ENCODE peak calls at places on chromosomes 13 and 19, in eight cellular contexts. V, L, B, M, G, O, S and K are unnamed samples.

GRCh38 chr13:105627270-105627669 is 908.2 kb downstream of the EFNB2 start:
- DNase-seq in V (no peak), L (no peak), B (no peak), M (no peak), G (no peak), O (no peak), S (no peak), K (no peak)

GRCh38 chr19:10219678-10220077 is 11.5 kb downstream of the S1PR2 start:
- DNase-seq in V (peak), L (no peak), B (no peak), M (peak), G (no peak), O (peak), S (no peak), K (no peak)

GRCh38 chr13:79237981-79238380 is 168.1 kb downstream of the RBM26 start:
- DNase-seq in V (no peak), L (no peak), B (no peak), M (no peak), G (no peak), O (no peak), S (no peak), K (no peak)

GRCh38 chr19:18469245-18470107 is 31.5 kb upstream of the ISYNA1 start:
- DNase-seq in V (peak), L (no peak), B (peak), M (peak), G (peak), O (peak), S (peak), K (no peak)

GRCh38 chr13:98706446-98707110 is 45.9 kb downstream of the SLC15A1 start:
- DNase-seq in V (peak), L (no peak), B (no peak), M (peak), G (no peak), O (no peak), S (no peak), K (no peak)

GRCh38 chr19:17037966-17038500 is 11.4 kb upstream of the CPAMD8 start:
- DNase-seq in V (no peak), L (no peak), B (no peak), M (no peak), G (no peak), O (no peak), S (no peak), K (no peak)

GRCh38 chr19:531753-532571 is at the start of gene CDC34:
- DNase-seq in V (no peak), L (no peak), B (peak), M (no peak), G (no peak), O (no peak), S (no peak), K (no peak)

GRCh38 chr13:81480634-81481033 is 1139.7 kb upstream of the SPRY2 start:
- DNase-seq in V (no peak), L (no peak), B (no peak), M (no peak), G (no peak), O (no peak), S (no peak), K (no peak)

GRCh38 chr13:26584713-26585112 is 27.2 kb downstream of the WASF3 start:
- DNase-seq in V (no peak), L (peak), B (no peak), M (peak), G (no peak), O (no peak), S (no peak), K (peak)

GRCh38 chr13:41740479-41740878 is 220.4 kb downstream of the VWA8 start:
- DNase-seq in V (no peak), L (no peak), B (no peak), M (no peak), G (no peak), O (no peak), S (no peak), K (no peak)

GRCh38 chr13:72728290-72728605 is 525 bp downstream of the BORA start:
- DNase-seq in V (no peak), L (no peak), B (no peak), M (no peak), G (no peak), O (no peak), S (no peak), K (no peak)

GRCh38 chr13:26819067-26819466 is 58.5 kb upstream of the GPR12 start:
- DNase-seq in V (no peak), L (no peak), B (no peak), M (no peak), G (no peak), O (no peak), S (no peak), K (no peak)

GRCh38 chr19:41386442-41386841 is 10.1 kb downstream of the TMEM91 start:
- DNase-seq in V (no peak), L (no peak), B (no peak), M (no peak), G (no peak), O (no peak), S (no peak), K (no peak)

GRCh38 chr19:27972291-27973040 is 1240.5 kb downstream of the UQCRFS1 start:
- DNase-seq in V (no peak), L (peak), B (no peak), M (no peak), G (no peak), O (no peak), S (no peak), K (peak)

GRCh38 chr13:103431880-103432279 is 365.7 kb upstream of the SLC10A2 start:
- DNase-seq in V (no peak), L (no peak), B (peak), M (no peak), G (no peak), O (no peak), S (no peak), K (no peak)

GRCh38 chr13:46388846-46389245 is 1.8 kb upstream of the RUBCNL start:
- DNase-seq in V (peak), L (no peak), B (no peak), M (no peak), G (no peak), O (no peak), S (no peak), K (no peak)

GRCh38 chr19:16801599-16801998 is 27.6 kb upstream of the SIN3B start:
- DNase-seq in V (no peak), L (no peak), B (no peak), M (peak), G (no peak), O (no peak), S (no peak), K (no peak)

GRCh38 chr13:89066868-89067466 is 1395.8 kb downstream of the SLITRK5 start:
- DNase-seq in V (peak), L (no peak), B (peak), M (peak), G (no peak), O (peak), S (peak), K (peak)

GRCh38 chr19:2613507-2614295 is 88.8 kb downstream of the GNG7 start:
- DNase-seq in V (peak), L (no peak), B (peak), M (peak), G (peak), O (peak), S (peak), K (no peak)

GRCh38 chr19:33316521-33317284 is 14.4 kb upstream of the CEBPA start:
- DNase-seq in V (peak), L (no peak), B (no peak), M (no peak), G (no peak), O (no peak), S (no peak), K (no peak)

GRCh38 chr13:23509781-23510543 is 60.2 kb upstream of the TNFRSF19 start:
- DNase-seq in V (no peak), L (peak), B (no peak), M (peak), G (no peak), O (no peak), S (no peak), K (no peak)

GRCh38 chr13:20130652-20131051 is 30.2 kb downstream of the GJA3 start:
- DNase-seq in V (no peak), L (no peak), B (no peak), M (no peak), G (no peak), O (no peak), S (no peak), K (no peak)

GRCh38 chr13:89890806-89891205 is 1456.7 kb upstream of the MIR17HG start:
- DNase-seq in V (no peak), L (no peak), B (no peak), M (no peak), G (no peak), O (no peak), S (no peak), K (no peak)

GRCh38 chr13:111122631-111123030 is 7.5 kb downstream of the ARHGEF7 start:
- DNase-seq in V (no peak), L (no peak), B (no peak), M (no peak), G (no peak), O (no peak), S (no peak), K (no peak)

GRCh38 chr13:64471916-64472315 is 2758.2 kb downstream of the PCDH9 start:
- DNase-seq in V (no peak), L (no peak), B (peak), M (peak), G (no peak), O (no peak), S (no peak), K (no peak)

GRCh38 chr19:16062789-16063188 is 13.5 kb upstream of the TPM4 start:
- DNase-seq in V (peak), L (no peak), B (peak), M (no peak), G (peak), O (peak), S (peak), K (no peak)

GRCh38 chr19:3367572-3368440 is 1.4 kb downstream of the NFIC start:
- DNase-seq in V (no peak), L (no peak), B (peak), M (no peak), G (no peak), O (no peak), S (no peak), K (no peak)

GRCh38 chr19:984165-984967 is at the start of gene WDR18:
- DNase-seq in V (peak), L (peak), B (peak), M (peak), G (peak), O (peak), S (peak), K (peak)

GRCh38 chr13:48817166-48817802 is 158.4 kb upstream of the FNDC3A start:
- DNase-seq in V (no peak), L (no peak), B (no peak), M (no peak), G (no peak), O (no peak), S (no peak), K (no peak)

GRCh38 chr13:93230466-93230865 is 3.9 kb downstream of the GPC6 start:
- DNase-seq in V (no peak), L (no peak), B (no peak), M (peak), G (no peak), O (no peak), S (no peak), K (no peak)

GRCh38 chr19:50203281-50204080 is at the start of gene MYH14:
- DNase-seq in V (peak), L (no peak), B (peak), M (no peak), G (no peak), O (peak), S (peak), K (peak)